ENCODE peak calls at places on chromosome 7, in seven cellular contexts. D is body of pancreas; G is NCI-H2081; M is testis; J is AG04449; W is ACHN; X is activated CD4-positive, alpha-beta T cell treated with anti-CD3 and anti-CD28 coated beads, Interleukin-2, amount 10 ng/mL, durations not matched to agents 7 days and 5 days. T is an unnamed sample.

GRCh38 chr7:157474685-157475084 is 137.9 kb downstream of the DNAJB6 start:
- DNase-seq in D (no peak), G (no peak), M (no peak), J (no peak), W (peak; percentile 24), X (peak; percentile 10), T (peak; percentile 26)

GRCh38 chr7:158353606-158354570 is 233.7 kb downstream of the PTPRN2 start:
- DNase-seq in D (no peak), G (peak; percentile 15), M (peak; percentile 42), J (no peak), W (peak; percentile 31), X (peak; percentile 24), T (no peak)

GRCh38 chr7:117679120-117679519 is 194.1 kb downstream of the CTTNBP2 start:
- DNase-seq in D (no peak), G (no peak), M (no peak), J (no peak), W (no peak), X (no peak), T (no peak)

GRCh38 chr7:154817224-154817896 is 185.6 kb downstream of the PAXIP1 start:
- DNase-seq in D (no peak), G (no peak), M (no peak), J (no peak), W (no peak), X (no peak), T (no peak)

GRCh38 chr7:77309714-77310220 is 106.4 kb downstream of the GSAP start:
- DNase-seq in D (no peak), G (no peak), M (no peak), J (no peak), W (no peak), X (no peak), T (no peak)

GRCh38 chr7:157977717-157978470 is 609.7 kb downstream of the PTPRN2 start:
- DNase-seq in D (no peak), G (no peak), M (no peak), J (no peak), W (no peak), X (no peak), T (no peak)

GRCh38 chr7:4837814-4838625 is 23.8 kb downstream of the PAPOLB start:
- DNase-seq in D (no peak), G (no peak), M (no peak), J (no peak), W (no peak), X (no peak), T (no peak)

GRCh38 chr7:50556247-50556976 is 8.8 kb downstream of the DDC start:
- DNase-seq in D (no peak), G (no peak), M (no peak), J (no peak), W (no peak), X (no peak), T (no peak)

GRCh38 chr7:150716368-150716767 is at the start of gene GIMAP1:
- DNase-seq in D (no peak), G (no peak), M (peak; percentile 26), J (no peak), W (no peak), X (peak; percentile 75), T (no peak)

GRCh38 chr7:359776-360361 is 69.9 kb downstream of the FOXL3 start:
- DNase-seq in D (peak; percentile 4), G (no peak), M (no peak), J (no peak), W (no peak), X (no peak), T (no peak)

GRCh38 chr7:147829021-147829420 is 761.5 kb upstream of the C7orf33 start:
- DNase-seq in D (no peak), G (no peak), M (no peak), J (no peak), W (no peak), X (no peak), T (no peak)

GRCh38 chr7:22576941-22577927 is 77.2 kb upstream of the STEAP1B start:
- DNase-seq in D (peak; percentile 36), G (no peak), M (peak; percentile 32), J (peak; percentile 98), W (peak; percentile 100), X (no peak), T (no peak)

GRCh38 chr7:121158665-121159064 is 170.1 kb upstream of the WNT16 start:
- DNase-seq in D (no peak), G (no peak), M (no peak), J (no peak), W (no peak), X (no peak), T (no peak)

GRCh38 chr7:128030999-128031681 is at the start of gene LRRC4:
- DNase-seq in D (peak; percentile 29), G (no peak), M (peak; percentile 48), J (no peak), W (peak; percentile 60), X (peak; percentile 34), T (peak; percentile 48)

GRCh38 chr7:151780626-151781025 is 96.3 kb downstream of the PRKAG2 start:
- DNase-seq in D (no peak), G (no peak), M (no peak), J (no peak), W (no peak), X (no peak), T (no peak)

GRCh38 chr7:95469850-95470249 is 15.9 kb upstream of the ASB4 start:
- DNase-seq in D (no peak), G (peak; percentile 96), M (no peak), J (no peak), W (no peak), X (no peak), T (no peak)

GRCh38 chr7:39810710-39811109 is 139.3 kb upstream of the CDK13 start:
- DNase-seq in D (no peak), G (no peak), M (no peak), J (no peak), W (no peak), X (no peak), T (no peak)

GRCh38 chr7:114818501-114818900 is 103.4 kb upstream of the MDFIC start:
- DNase-seq in D (no peak), G (no peak), M (no peak), J (no peak), W (peak; percentile 57), X (no peak), T (no peak)

GRCh38 chr7:104980969-104981670 is 32.9 kb upstream of the KMT2E start:
- DNase-seq in D (no peak), G (peak; percentile 70), M (no peak), J (no peak), W (peak; percentile 82), X (no peak), T (no peak)

GRCh38 chr7:140674356-140674800 is 1.6 kb downstream of the ADCK2 start:
- DNase-seq in D (peak; percentile 60), G (no peak), M (no peak), J (no peak), W (no peak), X (no peak), T (peak; percentile 63)

GRCh38 chr7:151351027-151351426 is 9.4 kb downstream of the NUB1 start:
- DNase-seq in D (no peak), G (no peak), M (no peak), J (no peak), W (peak; percentile 48), X (peak; percentile 40), T (no peak)

T was measured in stomach.